ENCODE peak calls at places on chromosomes 5 and 9, in five cellular contexts. A is activated CD4-positive, CD25-positive, alpha-beta regulatory T cell; I is hypothalamus; G is ELR; E is IMR-90. F is an unnamed sample.

GRCh38 chr5:169590602-169591001 is 7.0 kb downstream of the SPDL1 start:
- DNase-seq in A (no peak), E (no peak), I (no peak), G (no peak), F (no peak)

GRCh38 chr5:133467325-133467700 is 145.0 kb downstream of the FSTL4 start:
- DNase-seq in E (no peak), G (no peak), A (no peak), I (no peak), F (no peak)

GRCh38 chr5:58717303-58718012 is 134.6 kb downstream of the RAB3C start:
- DNase-seq in I (no peak), G (no peak), E (no peak), A (no peak), F (no peak)

GRCh38 chr5:10760033-10760975 is 730 bp downstream of the DAP start:
- DNase-seq in A (peak; percentile 44), I (no peak), G (peak; percentile 73), E (peak; percentile 59), F (peak; percentile 41)

GRCh38 chr5:164054461-164054860 is 549.0 kb downstream of the MAT2B start:
- DNase-seq in I (no peak), G (no peak), E (peak; percentile 50), A (no peak), F (no peak)

GRCh38 chr5:72658161-72658560 is 151.0 kb upstream of the ZNF366 start:
- DNase-seq in E (no peak), G (no peak), I (no peak), A (no peak), F (no peak)

GRCh38 chr5:168552146-168552545 is 23.0 kb downstream of the FBLL1 start:
- DNase-seq in A (no peak), I (no peak), G (peak; percentile 24), E (peak; percentile 97), F (no peak)

GRCh38 chr5:61768692-61769281 is 436.7 kb downstream of the ZSWIM6 start:
- DNase-seq in I (no peak), A (no peak), E (peak; percentile 3), G (peak; percentile 62), F (no peak)

GRCh38 chr5:61289669-61290363 is 42.2 kb upstream of the ZSWIM6 start:
- DNase-seq in E (no peak), G (no peak), I (no peak), A (no peak), F (no peak)

GRCh38 chr5:36664762-36665161 is 58.4 kb downstream of the SLC1A3 start:
- DNase-seq in G (no peak), E (no peak), A (no peak), I (no peak), F (no peak)

GRCh38 chr5:143245929-143246561 is 157.4 kb downstream of the NR3C1 start:
- DNase-seq in G (peak; percentile 99), I (no peak), A (no peak), E (peak; percentile 97), F (peak; percentile 33)

GRCh38 chr9:131019387-131020239 is 10.6 kb downstream of the LAMC3 start:
- DNase-seq in I (no peak), E (no peak), A (no peak), G (no peak), F (no peak)

GRCh38 chr9:131557855-131558548 is 12.7 kb downstream of the PRRT1B start:
- DNase-seq in E (no peak), G (no peak), A (no peak), I (no peak), F (no peak)

GRCh38 chr9:21611896-21612295 is 129.8 kb upstream of the IFNE start:
- DNase-seq in E (no peak), I (no peak), G (no peak), A (no peak), F (no peak)

GRCh38 chr9:134215709-134216448 is 51.5 kb upstream of the RNU6ATAC start:
- DNase-seq in I (no peak), E (peak; percentile 92), G (peak; percentile 28), A (no peak), F (no peak)

GRCh38 chr5:98705841-98706240 is 67.6 kb upstream of the RGMB start:
- DNase-seq in G (peak; percentile 10), I (no peak), E (peak; percentile 49), A (no peak), F (no peak)

GRCh38 chr9:5549671-5550650 is 39.6 kb downstream of the PDCD1LG2 start:
- DNase-seq in I (no peak), G (peak; percentile 62), A (no peak), E (peak; percentile 70), F (no peak)

GRCh38 chr9:126623314-126623666 is 9.6 kb downstream of the LMX1B start:
- DNase-seq in G (no peak), I (no peak), E (no peak), A (no peak), F (no peak)

GRCh38 chr5:493251-493701 is 31.0 kb downstream of the SLC9A3 start:
- DNase-seq in A (no peak), E (no peak), I (no peak), G (no peak), F (no peak)

GRCh38 chr5:124371121-124371706 is 375.2 kb downstream of the ZNF608 start:
- DNase-seq in I (no peak), E (peak; percentile 4), G (no peak), A (no peak), F (no peak)

GRCh38 chr5:132661231-132662003 is 3.4 kb downstream of the IL13 start:
- DNase-seq in I (no peak), G (no peak), A (no peak), E (no peak), F (no peak)

GRCh38 chr9:81292056-81292805 is 397.1 kb downstream of the TLE1 start:
- DNase-seq in E (no peak), I (no peak), A (no peak), G (no peak), F (no peak)

GRCh38 chr5:54964405-54964804 is 21.0 kb downstream of the ESM1 start:
- DNase-seq in I (no peak), A (no peak), G (no peak), E (no peak), F (no peak)

GRCh38 chr5:61332369-61332745 is 299 bp downstream of the ZSWIM6 start:
- DNase-seq in E (no peak), A (peak; percentile 31), I (no peak), G (peak; percentile 46), F (no peak)

GRCh38 chr9:89538874-89539273 is 41.0 kb upstream of the SEMA4D start:
- DNase-seq in I (no peak), E (no peak), G (no peak), A (no peak), F (no peak)

GRCh38 chr5:136620016-136620419 is 254.7 kb upstream of the TRPC7 start:
- DNase-seq in A (no peak), G (peak; percentile 46), I (no peak), E (peak; percentile 14), F (peak; percentile 80)

GRCh38 chr5:174281089-174281488 is 235.6 kb downstream of the NSG2 start:
- DNase-seq in E (no peak), I (no peak), A (no peak), G (no peak), F (no peak)